ENCODE peak calls at places on chromosome 15, in five cellular contexts. N, G, W, U and C are unnamed samples.

GRCh38 chr15:58014470-58014869 is 51.0 kb downstream of the ALDH1A2 start:
- DNase-seq in G (no peak), W (no peak), N (no peak), U (no peak), C (no peak)

GRCh38 chr15:20340931-20341661 is 200.5 kb downstream of the GOLGA6L6 start:
- DNase-seq in W (no peak), U (no peak), N (no peak), G (no peak), C (no peak)

GRCh38 chr15:50865515-50866370 is 42.7 kb upstream of the AP4E1 start:
- DNase-seq in N (no peak), W (no peak), U (no peak), G (no peak), C (no peak)

GRCh38 chr15:98668566-98669308 is 20.4 kb downstream of the IGF1R start:
- DNase-seq in W (no peak), G (no peak), U (peak; percentile 38), N (no peak), C (peak; percentile 28)

GRCh38 chr15:25053000-25053815 is 98.4 kb downstream of the SNRPN start:
- DNase-seq in G (no peak), W (no peak), N (peak; percentile 39), U (no peak), C (no peak)

GRCh38 chr15:79440355-79440908 is 8.3 kb downstream of the MINAR1 start:
- DNase-seq in W (no peak), G (no peak), N (no peak), U (no peak), C (no peak)

GRCh38 chr15:83413054-83413719 is 34.0 kb upstream of the SH3GL3 start:
- DNase-seq in N (no peak), W (no peak), G (no peak), U (peak; percentile 20), C (no peak)

GRCh38 chr15:63553388-63553791 is 43.8 kb upstream of the FBXL22 start:
- DNase-seq in W (no peak), N (no peak), U (no peak), G (no peak), C (no peak)

GRCh38 chr15:39785806-39786205 is 3.2 kb upstream of the FSIP1 start:
- DNase-seq in N (no peak), U (no peak), W (no peak), G (no peak), C (no peak)

GRCh38 chr15:78438595-78439285 is 724 bp downstream of the IREB2 start:
- DNase-seq in U (no peak), N (no peak), W (peak; percentile 60), G (peak; percentile 48), C (no peak)

GRCh38 chr15:40092416-40093223 is 16.1 kb downstream of the BMF start:
- DNase-seq in U (no peak), G (no peak), N (no peak), W (peak; percentile 84), C (no peak)

GRCh38 chr15:31740203-31740602 is 290.1 kb upstream of the CHRNA7 start:
- DNase-seq in G (no peak), N (no peak), U (no peak), W (no peak), C (no peak)

GRCh38 chr15:73936181-73936580 is 9.9 kb downstream of the LOXL1 start:
- DNase-seq in G (no peak), N (no peak), W (no peak), U (no peak), C (no peak)

GRCh38 chr15:46343527-46343926 is 708.7 kb downstream of the SQOR start:
- DNase-seq in G (no peak), W (no peak), N (no peak), U (no peak), C (no peak)

GRCh38 chr15:37837276-37837675 is 97.2 kb upstream of the TMCO5A start:
- DNase-seq in U (no peak), G (no peak), N (no peak), W (no peak), C (no peak)

GRCh38 chr15:63488432-63488910 is 15.9 kb upstream of the USP3 start:
- DNase-seq in G (no peak), N (no peak), W (no peak), U (no peak), C (no peak)

GRCh38 chr15:88257311-88257901 is 867 bp upstream of the NTRK3 start:
- DNase-seq in N (peak; percentile 71), U (no peak), W (no peak), G (no peak), C (no peak)

GRCh38 chr15:48823237-48823636 is 12.4 kb upstream of the CEP152 start:
- DNase-seq in U (no peak), G (no peak), W (no peak), N (no peak), C (no peak)

GRCh38 chr15:73727330-73728018 is 25.7 kb downstream of the INSYN1 start:
- DNase-seq in N (no peak), G (no peak), W (no peak), U (no peak), C (no peak)

GRCh38 chr15:50883903-50884302 is 24.6 kb upstream of the AP4E1 start:
- DNase-seq in W (no peak), U (peak; percentile 55), G (no peak), N (no peak), C (no peak)

GRCh38 chr15:39184701-39185390 is 396.0 kb upstream of the THBS1 start:
- DNase-seq in G (no peak), N (no peak), W (no peak), U (no peak), C (no peak)

GRCh38 chr15:43225201-43225949 is 4.6 kb upstream of the EPB42 start:
- DNase-seq in U (peak; percentile 45), G (peak; percentile 56), N (no peak), W (peak; percentile 63), C (peak; percentile 56)

GRCh38 chr15:96514607-96515285 is 184.2 kb downstream of the NR2F2 start:
- DNase-seq in U (no peak), G (no peak), N (no peak), W (no peak), C (no peak)

GRCh38 chr15:92197761-92198160 is 195.9 kb upstream of the ST8SIA2 start:
- DNase-seq in W (no peak), G (no peak), N (peak; percentile 26), U (no peak), C (no peak)

GRCh38 chr15:40859206-40859851 is 14.7 kb downstream of the RHOV start:
- DNase-seq in U (no peak), W (peak; percentile 69), G (peak; percentile 84), N (peak; percentile 98), C (peak; percentile 73)

GRCh38 chr15:32669870-32670623 is 28.5 kb downstream of the SCG5 start:
- DNase-seq in W (peak; percentile 84), U (no peak), N (no peak), G (no peak), C (no peak)

GRCh38 chr15:67024998-67025368 is 40.4 kb upstream of the SMAD3 start:
- DNase-seq in G (no peak), N (no peak), W (no peak), U (no peak), C (no peak)

GRCh38 chr15:67116742-67117141 is 51.3 kb downstream of the SMAD3 start:
- DNase-seq in U (no peak), G (no peak), N (no peak), W (peak; percentile 37), C (no peak)

GRCh38 chr15:99411234-99411633 is 154.6 kb upstream of the MEF2A start:
- DNase-seq in G (no peak), N (no peak), U (no peak), W (no peak), C (no peak)

GRCh38 chr15:100595964-100596363 is 6.0 kb downstream of the LINS1 start:
- DNase-seq in G (peak; percentile 13), N (no peak), U (no peak), W (no peak), C (no peak)

GRCh38 chr15:71013446-71013845 is 101.8 kb upstream of the THSD4 start:
- DNase-seq in N (no peak), W (no peak), G (no peak), U (no peak), C (no peak)

GRCh38 chr15:41340189-41340695 is 7.6 kb downstream of the NUSAP1 start:
- DNase-seq in W (no peak), N (no peak), U (no peak), G (no peak), C (no peak)

GRCh38 chr15:65416845-65417416 is 5.8 kb downstream of the IGDCC4 start:
- DNase-seq in G (no peak), N (peak; percentile 88), U (no peak), W (no peak), C (no peak)

GRCh38 chr15:31457161-31457560 is 130.5 kb downstream of the KLF13 start:
- DNase-seq in U (no peak), W (no peak), G (no peak), N (no peak), C (no peak)

DNA sequence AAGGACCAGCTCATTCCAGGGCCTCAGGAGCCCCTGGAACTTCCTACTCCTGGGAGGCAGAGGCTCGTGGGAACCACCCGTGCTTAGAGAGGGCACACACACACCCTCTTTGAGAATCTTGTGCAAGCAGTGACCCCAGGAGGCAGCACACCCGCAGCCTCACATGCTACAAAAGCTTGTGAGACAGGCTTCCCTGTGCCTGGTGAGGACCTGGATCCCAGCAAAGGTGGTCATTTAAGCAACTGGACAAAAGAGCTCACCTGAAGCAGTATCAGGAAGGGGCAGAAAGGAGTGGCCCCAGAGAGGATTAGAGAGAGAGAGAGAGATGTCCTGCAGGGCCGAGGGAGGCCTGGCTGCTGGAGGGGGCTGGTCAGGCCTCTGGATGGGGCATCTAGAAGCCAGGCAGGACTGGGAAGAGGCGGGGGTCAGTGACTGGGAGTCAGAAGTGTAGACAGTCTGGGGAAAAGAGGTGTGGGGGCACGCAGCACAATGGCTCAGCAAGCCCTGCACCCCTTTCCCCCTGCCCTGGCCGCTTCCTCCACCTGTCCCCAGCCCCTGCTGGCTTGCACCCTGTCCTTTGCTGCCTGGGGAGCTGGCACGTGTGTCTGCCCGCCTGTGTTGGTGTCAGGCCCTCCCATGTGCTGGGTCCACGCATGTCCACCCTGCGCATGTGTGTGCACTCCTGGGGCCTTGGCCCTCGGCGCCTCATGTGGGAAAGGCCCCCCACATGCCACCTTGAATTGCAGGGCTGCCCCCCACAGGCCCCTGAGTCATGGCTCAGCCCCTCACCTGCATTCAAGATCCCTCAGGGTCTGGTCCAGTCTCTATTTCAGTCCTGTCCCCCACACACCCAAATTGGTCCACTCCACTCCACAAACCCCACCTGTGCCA is 36.9 kb downstream of the TSPAN3 start:
- DNase-seq in W (no peak), G (no peak), U (no peak), N (peak; percentile 46), C (no peak)
- TF ChIP-seq CEBPB in W (no peak), G (no peak), U (no peak), N (no peak), C (no peak)

GRCh38 chr15:72197045-72197459 is 535 bp downstream of the GRAMD2A start:
- DNase-seq in N (peak; percentile 69), U (no peak), G (no peak), W (no peak), C (no peak)
- TF ChIP-seq EZH2 in N (peak; percentile 31), U (no peak), G (no peak), W (peak; percentile 58), C (no peak)

GRCh38 chr15:27851811-27852210 is 247.3 kb downstream of the OCA2 start:
- DNase-seq in G (no peak), U (no peak), W (no peak), N (no peak), C (no peak)
- TF ChIP-seq CEBPB in G (no peak), U (no peak), W (no peak), N (no peak), C (no peak)

DNA sequence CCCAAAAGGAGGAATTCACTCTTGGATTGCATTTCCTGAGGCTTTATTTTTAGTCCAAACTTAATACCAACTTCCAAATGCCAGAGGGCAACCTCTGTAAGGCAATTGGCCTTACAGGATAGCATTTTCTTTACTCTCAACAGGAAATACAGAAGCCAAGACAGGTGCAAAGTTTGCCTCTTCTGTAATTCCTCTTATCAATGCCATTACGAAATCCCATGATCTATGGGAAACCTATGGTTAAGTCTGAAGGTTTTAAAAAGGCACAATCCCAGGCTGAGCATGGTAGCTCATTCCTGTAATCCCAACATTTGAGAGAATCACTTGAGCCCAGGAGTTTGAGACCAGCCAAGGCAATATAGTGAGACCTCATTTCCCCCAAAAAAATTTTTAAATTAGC is 14.9 kb downstream of the PKM start:
- DNase-seq in U (no peak), W (no peak), G (no peak), N (no peak), C (no peak)
- TF ChIP-seq EZH2 in U (no peak), W (no peak), G (no peak), N (no peak), C (no peak)